ENCODE peak calls at places on chromosome 20, in eight cellular contexts. R, J, V, L, N, Q, Z and A are unnamed samples. For H3K4me1, the result is how much of the 10 kb centered on the place peaks cover.

GRCh38 chr20:10447028-10447427 is 11.9 kb downstream of the SLX4IP start:
- DNase-seq in J (no peak), N (peak), L (peak), Q (no peak), V (no peak), R (no peak), Z (peak), A (peak)

GRCh38 chr20:15146948-15147347 is 809.5 kb upstream of the FLRT3 start:
- DNase-seq in R (no peak), J (no peak), L (no peak), Z (no peak), Q (no peak), V (no peak), N (no peak), A (no peak)

GRCh38 chr20:3188823-3189413 is 15.6 kb downstream of the DDRGK1 start:
- DNase-seq in R (no peak), Q (no peak), L (no peak), J (no peak), N (no peak), V (no peak), Z (no peak), A (no peak)

GRCh38 chr20:11585752-11586352 is 331.8 kb upstream of the BTBD3 start:
- DNase-seq in N (no peak), Q (no peak), R (no peak), Z (no peak), V (no peak), L (no peak), J (no peak), A (no peak)

GRCh38 chr20:34628026-34628425 is 48.9 kb downstream of the PIGU start:
- DNase-seq in V (no peak), R (no peak), J (no peak), L (no peak), Q (no peak), Z (no peak), N (no peak), A (no peak)

GRCh38 chr20:35508493-35509218 is 20.8 kb downstream of the C20orf173 start:
- DNase-seq in R (no peak), L (no peak), V (no peak), N (no peak), Z (no peak), Q (no peak), J (no peak), A (no peak)

GRCh38 chr20:29313481-29313880 is 1944.0 kb upstream of the DEFB115 start:
- DNase-seq in Z (no peak), N (no peak), Q (no peak), L (no peak), V (no peak), R (no peak), J (peak), A (no peak)

GRCh38 chr20:32040142-32040953 is 11.7 kb upstream of the HCK start:
- DNase-seq in N (no peak), Z (no peak), R (no peak), L (no peak), V (peak), J (peak), Q (no peak), A (no peak)

GRCh38 chr20:17938889-17939619 is 29.5 kb downstream of the SNX5 start:
- DNase-seq in Q (peak), J (no peak), Z (peak), R (no peak), N (peak), L (peak), V (peak), A (peak)

GRCh38 chr20:50727792-50728485 is 3.4 kb upstream of the PARD6B start:
- DNase-seq in R (no peak), N (no peak), V (no peak), Z (no peak), J (peak), Q (no peak), L (no peak), A (no peak)

GRCh38 chr20:16434087-16434664 is 139.1 kb downstream of the KIF16B start:
- DNase-seq in Q (peak), Z (peak), J (no peak), L (no peak), N (peak), V (peak), R (no peak), A (no peak)

GRCh38 chr20:34300809-34301586 is 2.2 kb downstream of the AHCY start:
- DNase-seq in Q (peak), R (no peak), N (no peak), V (no peak), J (no peak), L (no peak), Z (no peak), A (no peak)

GRCh38 chr20:32152421-32153155 is 43.1 kb downstream of the TM9SF4 start:
- DNase-seq in V (no peak), J (peak), N (no peak), L (no peak), Q (no peak), R (peak), Z (no peak), A (no peak)

GRCh38 chr20:37204056-37204455 is 24.7 kb upstream of the MROH8 start:
- DNase-seq in L (no peak), R (no peak), N (no peak), V (no peak), Q (no peak), J (no peak), Z (no peak), A (no peak)

GRCh38 chr20:46713957-46714834 is 4.7 kb downstream of the SLC2A10 start:
- DNase-seq in V (no peak), Z (no peak), Q (no peak), R (no peak), J (no peak), L (no peak), N (no peak), A (no peak)

GRCh38 chr20:40887100-40887499 is 141.5 kb upstream of the TOP1 start:
- DNase-seq in Q (no peak), Z (no peak), V (no peak), J (no peak), R (no peak), L (no peak), N (no peak), A (no peak)

GRCh38 chr20:31643522-31643921 is 5.8 kb downstream of the COX4I2 start:
- DNase-seq in Z (no peak), R (no peak), N (no peak), J (no peak), Q (no peak), L (no peak), V (no peak), A (no peak)

GRCh38 chr20:13207016-13207415 is 14.1 kb upstream of the ISM1 start:
- DNase-seq in V (no peak), R (no peak), N (no peak), L (no peak), J (no peak), Q (no peak), Z (no peak), A (no peak)

GRCh38 chr20:36862857-36863668 is 12.9 kb upstream of the TLDC2 start:
- DNase-seq in R (no peak), N (no peak), L (no peak), Z (no peak), J (no peak), V (no peak), Q (no peak), A (no peak)

GRCh38 chr20:12262747-12263146 is 345.1 kb downstream of the BTBD3 start:
- DNase-seq in J (no peak), N (no peak), Q (no peak), R (no peak), L (no peak), V (no peak), Z (no peak), A (no peak)

GRCh38 chr20:31707994-31708744 is 14.5 kb downstream of the BCL2L1 start:
- DNase-seq in L (no peak), R (no peak), V (peak), N (no peak), Q (peak), J (peak), Z (no peak), A (no peak)

GRCh38 chr20:46406200-46406985 is at the start of gene ELMO2:
- DNase-seq in L (peak), R (peak), N (peak), Z (peak), J (peak), Q (peak), V (peak), A (peak)

GRCh38 chr20:2804041-2804828 is 3.8 kb upstream of the CPXM1 start:
- DNase-seq in J (no peak), R (no peak), V (no peak), N (no peak), L (no peak), Z (no peak), Q (no peak), A (no peak)

GRCh38 chr20:22452442-22453011 is 131.8 kb downstream of the FOXA2 start:
- DNase-seq in N (no peak), Q (no peak), J (no peak), V (no peak), R (no peak), L (no peak), Z (no peak), A (no peak)

GRCh38 chr20:51176846-51177245 is 153.9 kb upstream of the KCNG1 start:
- DNase-seq in Q (no peak), V (no peak), Z (no peak), R (no peak), N (no peak), J (no peak), L (no peak), A (no peak)

GRCh38 chr20:48282591-48283228 is 497.4 kb upstream of the SULF2 start:
- DNase-seq in Z (no peak), R (no peak), L (no peak), Q (no peak), N (no peak), V (no peak), J (no peak), A (no peak)

GRCh38 chr20:17912916-17913315 is 55.7 kb downstream of the SNX5 start:
- DNase-seq in V (no peak), J (no peak), Q (no peak), Z (no peak), L (no peak), N (no peak), R (no peak), A (no peak)

GRCh38 chr20:14223806-14224205 is 113.6 kb downstream of the FLRT3 start:
- DNase-seq in Z (no peak), R (no peak), N (no peak), Q (no peak), L (no peak), J (no peak), V (no peak), A (no peak)

GRCh38 chr20:16229813-16230212 is 343.4 kb downstream of the KIF16B start:
- DNase-seq in V (no peak), L (no peak), Z (no peak), R (no peak), N (no peak), J (no peak), Q (no peak), A (no peak)

GRCh38 chr20:46544576-46544975 is 5.9 kb downstream of the OCSTAMP start:
- DNase-seq in V (no peak), J (no peak), L (no peak), Q (no peak), N (no peak), Z (no peak), R (no peak), A (no peak)

GRCh38 chr20:35329435-35330139 is 37.4 kb upstream of the FAM83C start:
- DNase-seq in V (peak), L (no peak), J (no peak), Z (no peak), N (peak), R (no peak), Q (no peak), A (peak)

GRCh38 chr20:48175261-48175660 is 390.0 kb upstream of the SULF2 start:
- DNase-seq in V (no peak), Z (no peak), Q (no peak), R (no peak), N (no peak), L (no peak), J (no peak), A (no peak)

GRCh38 chr20:57391439-57392129 is 388 bp downstream of the RBM38 start:
- DNase-seq in V (peak), N (no peak), Q (no peak), Z (no peak), L (no peak), R (no peak), J (peak), A (no peak)

GRCh38 chr20:38242848-38243449 is 17.6 kb downstream of the KIAA1755 start:
- DNase-seq in Z (no peak), R (no peak), Q (no peak), J (peak), V (no peak), L (no peak), N (no peak), A (no peak)

GRCh38 chr20:49397525-49397924 is 84.9 kb downstream of the KCNB1 start:
- DNase-seq in V (peak), L (no peak), N (peak), R (no peak), Q (no peak), J (peak), Z (no peak), A (no peak)
- H3K4me1 ChIP-seq in V (under half), L (under half), N (under half), R (under half), Q (under half), J (under half), Z (under half), A (under half)

DNA sequence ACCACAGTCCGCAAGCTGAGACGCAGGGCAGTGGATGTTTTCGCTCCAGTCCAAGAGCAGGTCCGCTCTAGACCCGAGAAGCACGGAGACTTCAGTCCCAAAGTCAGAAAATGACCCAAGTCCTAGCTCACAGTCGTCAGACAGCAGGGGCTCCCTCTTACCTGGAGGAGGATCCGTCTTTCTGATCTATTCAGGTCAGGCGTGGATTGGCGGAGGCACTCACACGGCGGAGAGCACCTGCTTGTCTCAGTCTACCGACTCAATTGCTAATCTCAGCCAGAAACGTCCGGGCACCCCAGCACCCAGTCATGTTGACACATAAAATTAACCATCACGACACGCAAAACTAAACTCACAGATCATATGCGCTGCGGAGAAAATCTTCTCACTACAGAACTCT is 285.3 kb upstream of the CDH4 start:
- DNase-seq in J (peak), V (no peak), N (no peak), Z (no peak), Q (no peak), R (no peak), L (no peak), A (no peak)
- H3K4me1 ChIP-seq in J (under half), V (under half), N (under half), Z (under half), Q (under half), R (under half), L (under half), A (under half)

GRCh38 chr20:53911301-53911700 is 159.1 kb downstream of the BCAS1 start:
- DNase-seq in N (no peak), Q (no peak), R (peak), V (no peak), Z (no peak), L (no peak), J (peak), A (no peak)

GRCh38 chr20:53905019-53905847 is 165.2 kb downstream of the BCAS1 start:
- DNase-seq in Z (no peak), J (no peak), N (no peak), V (no peak), L (no peak), R (no peak), Q (no peak), A (no peak)

GRCh38 chr20:53910312-53911002 is 159.9 kb downstream of the BCAS1 start:
- DNase-seq in N (no peak), V (no peak), L (no peak), R (peak), Z (no peak), Q (no peak), J (peak), A (no peak)

GRCh38 chr20:53904261-53904660 is 166.1 kb downstream of the BCAS1 start:
- DNase-seq in Q (no peak), Z (no peak), R (no peak), N (no peak), V (no peak), L (no peak), J (no peak), A (no peak)

GRCh38 chr20:53907968-53908751 is 162.2 kb downstream of the BCAS1 start:
- DNase-seq in N (no peak), L (no peak), V (no peak), Z (no peak), J (no peak), R (peak), Q (no peak), A (no peak)
- H3K4me1 ChIP-seq in N (under half), L (under half), V (under half), Z (under half), J (under half), R (under half), Q (under half), A (under half)

GRCh38 chr20:63234693-63235398 is 859 bp upstream of the BIRC7 start:
- DNase-seq in N (peak), R (no peak), Q (no peak), L (no peak), Z (no peak), J (no peak), V (no peak), A (no peak)
- H3K4me1 ChIP-seq in N (half or more), R (under half), Q (under half), L (under half), Z (under half), J (under half), V (under half), A (under half)

GRCh38 chr20:43461894-43462293 is 4.2 kb downstream of the SRSF6 start:
- DNase-seq in V (no peak), Z (no peak), J (no peak), L (no peak), N (no peak), R (no peak), Q (no peak), A (no peak)
- H3K4me1 ChIP-seq in V (under half), Z (under half), J (under half), L (under half), N (under half), R (under half), Q (under half), A (under half)

GRCh38 chr20:58997141-58997770 is 9.8 kb downstream of the CTSZ start:
- DNase-seq in Q (no peak), V (no peak), J (peak), L (no peak), R (no peak), N (no peak), Z (no peak), A (no peak)
- H3K4me1 ChIP-seq in Q (under half), V (under half), J (under half), L (under half), R (under half), N (under half), Z (under half), A (under half)

GRCh38 chr20:9110916-9111432 is 42.1 kb downstream of the PLCB4 start:
- DNase-seq in N (no peak), Q (no peak), J (no peak), R (no peak), V (no peak), Z (no peak), L (no peak), A (no peak)
- H3K4me1 ChIP-seq in N (under half), Q (under half), J (under half), R (under half), V (under half), Z (under half), L (under half), A (under half)

GRCh38 chr20:19713851-19714716 is 44.0 kb upstream of the RIN2 start:
- DNase-seq in Q (no peak), N (no peak), V (no peak), L (no peak), Z (no peak), R (no peak), J (no peak), A (no peak)

GRCh38 chr20:19709635-19710335 is 48.3 kb upstream of the RIN2 start:
- DNase-seq in L (no peak), R (no peak), J (no peak), N (no peak), Z (no peak), V (no peak), Q (no peak), A (no peak)

GRCh38 chr20:19710336-19710721 is 47.7 kb upstream of the RIN2 start:
- DNase-seq in V (no peak), R (no peak), Z (no peak), N (no peak), L (no peak), Q (no peak), J (no peak), A (no peak)

GRCh38 chr20:19711126-19711525 is 46.9 kb upstream of the RIN2 start:
- DNase-seq in Z (no peak), J (no peak), Q (no peak), R (no peak), L (no peak), N (no peak), V (no peak), A (no peak)

DNA sequence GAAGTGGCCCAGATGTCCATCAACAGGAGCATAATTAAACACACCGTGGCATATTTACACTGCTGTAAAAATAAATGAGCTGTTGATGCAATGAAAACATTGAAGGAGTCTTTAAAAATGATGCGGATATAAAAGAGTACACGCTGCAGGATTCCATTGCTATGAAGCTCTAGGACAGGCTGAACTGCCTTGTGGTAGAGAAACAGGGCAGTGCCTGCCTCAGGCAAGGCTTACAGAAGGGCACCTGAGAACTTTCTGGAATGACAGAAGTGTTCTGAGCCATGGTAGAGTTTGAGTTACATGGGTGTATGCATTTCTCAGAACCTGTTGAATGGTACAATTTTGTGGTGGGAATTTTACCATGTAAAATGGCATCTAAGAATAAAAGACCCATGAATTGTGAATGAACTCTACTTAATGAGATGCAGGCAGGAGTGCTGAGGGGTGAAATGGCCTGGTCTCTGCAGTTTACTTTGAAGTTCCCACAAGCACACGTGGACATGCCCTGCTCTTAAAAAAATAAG is 45.3 kb upstream of the RIN2 start:
- DNase-seq in Q (no peak), V (no peak), L (no peak), J (no peak), Z (no peak), R (no peak), N (no peak), A (no peak)
- H3K4me1 ChIP-seq in Q (under half), V (under half), L (under half), J (under half), Z (under half), R (under half), N (under half), A (under half)